ENCODE peak calls at places on chromosomes 11 and 22, in five cellular contexts. V is substantia nigra, R is GM03348, S is spleen, N is RCC 7860. E is an unnamed sample.

GRCh38 chr11:55707029-55707428 is 45.0 kb downstream of the OR4C6 start:
- DNase-seq in V (no peak), R (peak; percentile 36), S (no peak), N (peak; percentile 25), E (peak; percentile 28)

GRCh38 chr22:40855104-40855959 is 1.1 kb downstream of the ST13 start:
- DNase-seq in V (no peak), R (peak; percentile 20), S (no peak), N (no peak), E (peak; percentile 12)

GRCh38 chr11:108985611-108986279 is 320.9 kb downstream of the DDX10 start:
- DNase-seq in V (no peak), R (peak; percentile 55), S (no peak), N (peak; percentile 28), E (peak; percentile 31)

GRCh38 chr11:8267831-8268529 is 4.3 kb upstream of the LMO1 start:
- DNase-seq in V (no peak), R (peak; percentile 44), S (peak; percentile 82), N (no peak), E (no peak)

GRCh38 chr11:31802990-31803812 is 7.9 kb downstream of the PAX6 start:
- DNase-seq in V (no peak), R (no peak), S (peak; percentile 65), N (no peak), E (no peak)

GRCh38 chr11:35515224-35515623 is 10.2 kb downstream of the PAMR1 start:
- DNase-seq in V (no peak), R (peak; percentile 84), S (no peak), N (no peak), E (no peak)

GRCh38 chr11:118343981-118344521 is at the start of gene CD3G:
- DNase-seq in V (no peak), R (no peak), S (peak; percentile 84), N (no peak), E (no peak)

GRCh38 chr22:23061471-23062280 is 8.6 kb upstream of the GNAZ start:
- DNase-seq in V (no peak), R (no peak), S (peak; percentile 43), N (no peak), E (no peak)

GRCh38 chr22:49087163-49087562 is 740.5 kb downstream of the BRD1 start:
- DNase-seq in V (no peak), R (no peak), S (peak; percentile 36), N (no peak), E (no peak)

GRCh38 chr22:30056015-30056414 is 24.2 kb upstream of the HORMAD2 start:
- DNase-seq in V (no peak), R (no peak), S (no peak), N (no peak), E (no peak)

GRCh38 chr22:43539572-43540533 is 128.0 kb downstream of the MPPED1 start:
- DNase-seq in V (no peak), R (no peak), S (no peak), N (no peak), E (no peak)

GRCh38 chr22:32473388-32473952 is 1.1 kb upstream of the FBXO7 start:
- DNase-seq in V (peak; percentile 14), R (peak; percentile 66), S (no peak), N (peak; percentile 34), E (peak; percentile 38)

GRCh38 chr11:127105578-127105977 is 105.0 kb upstream of the KIRREL3 start:
- DNase-seq in V (no peak), R (no peak), S (no peak), N (no peak), E (no peak)

GRCh38 chr11:12410006-12410728 is 32.8 kb downstream of the PARVA start:
- DNase-seq in V (no peak), R (peak; percentile 50), S (no peak), N (no peak), E (peak; percentile 23)

GRCh38 chr22:23522642-23523251 is 57.3 kb downstream of the IGLL1 start:
- DNase-seq in V (no peak), R (peak; percentile 29), S (peak; percentile 72), N (no peak), E (no peak)

GRCh38 chr11:112195906-112196305 is 20.6 kb downstream of the BCO2 start:
- DNase-seq in V (no peak), R (peak; percentile 64), S (no peak), N (peak; percentile 62), E (peak; percentile 15)

GRCh38 chr22:21694795-21695431 is 29.1 kb downstream of the PPIL2 start:
- DNase-seq in V (no peak), R (no peak), S (no peak), N (no peak), E (no peak)

GRCh38 chr11:118998388-118998717 is 415 bp downstream of the CENATAC start:
- DNase-seq in V (no peak), R (no peak), S (no peak), N (no peak), E (no peak)

GRCh38 chr11:15258433-15259350 is 144.0 kb downstream of the INSC start:
- DNase-seq in V (no peak), R (peak; percentile 28), S (no peak), N (peak; percentile 60), E (no peak)

GRCh38 chr22:23237201-23237798 is 57.0 kb downstream of the BCR start:
- DNase-seq in V (no peak), R (no peak), S (no peak), N (no peak), E (peak; percentile 14)

GRCh38 chr11:108768370-108768769 is 103.5 kb downstream of the DDX10 start:
- DNase-seq in V (no peak), R (no peak), S (no peak), N (no peak), E (no peak)

GRCh38 chr11:933936-934335 is 8.3 kb downstream of the AP2A2 start:
- DNase-seq in V (no peak), R (no peak), S (no peak), N (no peak), E (no peak)

GRCh38 chr11:27233654-27234042 is 129.4 kb downstream of the CCDC34 start:
- DNase-seq in V (no peak), R (peak; percentile 21), S (no peak), N (no peak), E (no peak)

GRCh38 chr22:28341001-28341400 is 338.6 kb downstream of the TTC28 start:
- DNase-seq in V (no peak), R (peak; percentile 44), S (no peak), N (no peak), E (peak; percentile 46)

GRCh38 chr11:31812392-31813241 is 1.5 kb upstream of the PAX6 start:
- DNase-seq in V (no peak), R (no peak), S (peak; percentile 74), N (no peak), E (no peak)

GRCh38 chr22:48004936-48005335 is 1242.5 kb downstream of the TBC1D22A start:
- DNase-seq in V (no peak), R (no peak), S (no peak), N (no peak), E (no peak)

GRCh38 chr11:8638300-8638699 is 44.2 kb downstream of the TRIM66 start:
- DNase-seq in V (no peak), R (peak; percentile 44), S (no peak), N (no peak), E (peak; percentile 21)

GRCh38 chr11:95058622-95059021 is 8.1 kb upstream of the SRSF8 start:
- DNase-seq in V (no peak), R (peak; percentile 16), S (no peak), N (no peak), E (no peak)

GRCh38 chr11:1652778-1653540 is 23.4 kb downstream of the KRTAP5-5 start:
- DNase-seq in V (peak; percentile 69), R (peak; percentile 95), S (peak; percentile 95), N (peak; percentile 8), E (peak; percentile 19)

GRCh38 chr22:44180706-44181032 is at the start of gene PARVG:
- DNase-seq in V (no peak), R (no peak), S (peak; percentile 70), N (no peak), E (no peak)

GRCh38 chr11:7353100-7353499 is 101.4 kb downstream of the SYT9 start:
- DNase-seq in V (no peak), R (peak; percentile 32), S (no peak), N (no peak), E (no peak)

E was measured in A172.